ENCODE peak calls at places on chromosomes 1 and 21, in six cellular contexts. A is K562, W is GM12891, U is GM12878, O is HepG2, X is H1. H is an unnamed sample.

GRCh38 chr1:25619101-25619890 is 2.7 kb downstream of the MAN1C1 start:
- DNase-seq in A (peak; percentile 58), W (no peak), U (no peak), O (no peak), X (peak; percentile 41), H (no peak)

GRCh38 chr1:15226626-15227286 is 20.3 kb upstream of the FHAD1 start:
- DNase-seq in A (no peak), W (no peak), U (no peak), O (no peak), X (no peak), H (no peak)

GRCh38 chr1:79929356-79929755 is 922.8 kb upstream of the ADGRL4 start:
- DNase-seq in A (no peak), W (no peak), U (no peak), O (no peak), X (no peak), H (no peak)

GRCh38 chr1:203467550-203467921 is 8.1 kb upstream of the PRELP start:
- DNase-seq in A (no peak), W (no peak), U (no peak), O (no peak), X (no peak), H (no peak)

GRCh38 chr21:34981793-34982192 is 67.3 kb downstream of the RUNX1 start:
- DNase-seq in A (no peak), W (no peak), U (no peak), O (no peak), X (no peak), H (no peak)

GRCh38 chr1:190634134-190634533 is 156.5 kb upstream of the BRINP3 start:
- DNase-seq in A (no peak), W (no peak), U (no peak), O (no peak), X (no peak), H (no peak)

GRCh38 chr1:241482761-241483250 is 36.7 kb downstream of the FH start:
- DNase-seq in A (no peak), W (no peak), U (no peak), O (no peak), X (no peak), H (no peak)

GRCh38 chr21:41832230-41833137 is 46.7 kb downstream of the PRDM15 start:
- DNase-seq in A (no peak), W (no peak), U (no peak), O (no peak), X (no peak), H (no peak)

GRCh38 chr1:24934300-24935195 is 4.5 kb upstream of the RUNX3 start:
- DNase-seq in A (no peak), W (no peak), U (no peak), O (no peak), X (no peak), H (no peak)

GRCh38 chr1:195105281-195105680 is 1503.0 kb downstream of the KCNT2 start:
- DNase-seq in A (no peak), W (no peak), U (no peak), O (no peak), X (no peak), H (no peak)

GRCh38 chr21:18840239-18840638 is 436.7 kb upstream of the TMPRSS15 start:
- DNase-seq in A (no peak), W (no peak), U (no peak), O (no peak), X (peak; percentile 7), H (no peak)

GRCh38 chr1:20896824-20897223 is 109.7 kb upstream of the HP1BP3 start:
- DNase-seq in A (no peak), W (no peak), U (no peak), O (peak; percentile 92), X (no peak), H (no peak)

GRCh38 chr1:171699526-171699925 is 42.3 kb downstream of the VAMP4 start:
- DNase-seq in A (no peak), W (no peak), U (no peak), O (no peak), X (no peak), H (no peak)

GRCh38 chr21:34653522-34653921 is 15.3 kb upstream of the CLIC6 start:
- DNase-seq in A (no peak), W (no peak), U (no peak), O (no peak), X (no peak), H (no peak)

GRCh38 chr1:185936641-185937040 is 202.4 kb downstream of the HMCN1 start:
- DNase-seq in A (no peak), W (no peak), U (no peak), O (no peak), X (no peak), H (no peak)

GRCh38 chr1:185663332-185663731 is 70.9 kb upstream of the HMCN1 start:
- DNase-seq in A (no peak), W (no peak), U (no peak), O (peak; percentile 21), X (no peak), H (no peak)

GRCh38 chr1:85047144-85047471 is 1.2 kb downstream of the MCOLN3 start:
- DNase-seq in A (no peak), W (no peak), U (no peak), O (no peak), X (no peak), H (no peak)

GRCh38 chr1:67060811-67061218 is 6.9 kb upstream of the SLC35D1 start:
- DNase-seq in A (no peak), W (no peak), U (no peak), O (peak; percentile 54), X (no peak), H (no peak)

GRCh38 chr21:46379691-46380090 is 55.7 kb downstream of the PCNT start:
- DNase-seq in A (no peak), W (no peak), U (no peak), O (no peak), X (no peak), H (no peak)

GRCh38 chr1:210248341-210248740 is 15.7 kb downstream of the SERTAD4 start:
- DNase-seq in A (no peak), W (no peak), U (no peak), O (no peak), X (no peak), H (no peak)

GRCh38 chr21:42125571-42126544 is 54.7 kb downstream of the UMODL1 start:
- DNase-seq in A (peak; percentile 54), W (no peak), U (no peak), O (peak; percentile 39), X (no peak), H (no peak)

GRCh38 chr1:111592389-111593361 is 26.9 kb upstream of the RAP1A start:
- DNase-seq in A (peak; percentile 80), W (no peak), U (peak; percentile 98), O (peak; percentile 18), X (no peak), H (peak; percentile 34)

GRCh38 chr1:5913078-5913845 is 79.0 kb downstream of the NPHP4 start:
- DNase-seq in A (no peak), W (no peak), U (no peak), O (no peak), X (no peak), H (no peak)

GRCh38 chr21:35484032-35484431 is 434.9 kb upstream of the RUNX1 start:
- DNase-seq in A (peak; percentile 26), W (no peak), U (no peak), O (no peak), X (no peak), H (no peak)

GRCh38 chr1:33152685-33153432 is 29.0 kb downstream of the TRIM62 start:
- DNase-seq in A (no peak), W (no peak), U (no peak), O (peak; percentile 10), X (peak; percentile 46), H (no peak)
- TF ChIP-seq POLR2AphosphoS5 in A (no peak), W (no peak), U (no peak), O (no peak), X (no peak), H (no peak)

DNA sequence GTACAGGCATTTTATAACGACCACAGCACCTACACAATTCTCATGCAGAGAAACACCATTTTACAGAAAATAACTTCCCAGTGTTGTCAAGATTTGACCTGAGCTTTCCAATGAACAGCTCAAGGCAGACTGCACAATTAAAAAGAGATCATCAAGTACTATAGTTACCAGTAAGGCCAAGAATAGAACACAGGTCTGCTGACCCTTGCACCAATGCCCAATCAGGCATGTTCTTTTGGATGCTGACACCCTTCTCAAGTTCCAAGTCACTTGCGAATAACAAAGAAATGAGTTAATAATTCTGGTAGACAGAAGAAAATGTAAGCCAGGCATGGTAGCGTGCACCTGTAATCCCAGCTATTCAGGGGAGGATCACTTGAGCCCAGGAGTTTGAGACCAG is 101.9 kb downstream of the SLC45A1 start:
- DNase-seq in A (no peak), W (no peak), U (no peak), O (no peak), X (no peak), H (no peak)
- TF ChIP-seq POLR2A in A (no peak), W (no peak), U (no peak), O (no peak), X (no peak), H (no peak)

GRCh38 chr1:227787513-227788278 is 27.8 kb upstream of the PRSS38 start:
- DNase-seq in A (peak; percentile 99), W (peak; percentile 96), U (peak; percentile 88), O (peak; percentile 74), X (peak; percentile 86), H (peak; percentile 92)
- TF ChIP-seq TAF1 in A (no peak), W (no peak), U (peak; percentile 55), O (no peak), X (no peak), H (no peak)

GRCh38 chr1:180971273-180971997 is 51.2 kb downstream of the STX6 start:
- DNase-seq in A (no peak), W (no peak), U (no peak), O (no peak), X (no peak), H (no peak)

GRCh38 chr1:180969429-180969828 is 53.2 kb downstream of the STX6 start:
- DNase-seq in A (no peak), W (no peak), U (no peak), O (no peak), X (no peak), H (no peak)

GRCh38 chr1:180967558-180967957 is 54.9 kb downstream of the KIAA1614 start:
- DNase-seq in A (no peak), W (no peak), U (no peak), O (no peak), X (no peak), H (no peak)

GRCh38 chr1:180973360-180973759 is 49.3 kb downstream of the STX6 start:
- DNase-seq in A (no peak), W (no peak), U (no peak), O (no peak), X (no peak), H (no peak)

DNA sequence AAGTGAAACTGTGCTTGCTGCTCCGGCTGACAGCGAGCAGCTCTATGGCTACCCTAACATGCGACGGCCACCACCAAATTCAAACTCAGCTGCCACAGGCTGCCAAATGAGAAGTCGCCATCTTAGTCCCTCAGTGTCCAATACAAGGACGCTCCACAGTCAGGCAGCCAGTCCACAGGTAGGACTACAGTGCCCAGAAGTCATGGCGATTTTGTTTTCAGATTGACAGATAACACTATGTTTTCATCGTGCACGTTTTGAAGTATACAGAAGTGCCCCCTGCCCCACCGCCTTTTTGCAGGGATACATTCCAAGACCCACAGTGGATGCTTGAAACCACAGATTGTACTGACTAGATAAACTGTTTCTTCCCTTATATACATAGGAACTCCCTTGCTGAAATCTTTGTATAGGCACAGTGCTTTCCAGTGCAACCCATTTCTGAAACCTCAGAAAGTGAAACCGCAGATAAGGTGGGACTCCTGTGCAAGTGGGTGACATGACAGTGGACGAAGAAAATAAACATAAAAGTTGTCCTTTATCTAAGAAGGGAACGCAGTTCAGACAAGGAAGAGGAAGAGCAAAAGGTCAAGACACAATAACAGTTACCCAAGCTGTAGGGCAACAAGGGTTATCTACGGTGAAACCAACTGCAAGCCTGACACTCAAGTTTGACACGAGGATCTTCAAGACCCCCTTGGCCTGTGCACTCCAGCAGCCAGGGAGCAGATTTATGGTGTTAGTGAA is 52.2 kb downstream of the STX6 start:
- DNase-seq in A (no peak), W (no peak), U (no peak), O (no peak), X (no peak), H (no peak)
- TF ChIP-seq POLR2AphosphoS5 in A (no peak), W (no peak), U (no peak), O (no peak), X (no peak), H (no peak)

H was measured in GM12892.